ENCODE peak calls at places on chromosomes 7 and 10, in four cellular contexts. N is cardiac muscle cell, H is Calu3, I is LoVo. A is an unnamed sample.
A peak's percentile ranks its signal among the peaks of the same experiment; 100 is the strongest.

GRCh38 chr7:42035205-42035604 is 201.8 kb downstream of the GLI3 start:
- DNase-seq in N (no peak), H (no peak), I (no peak), A (no peak)

GRCh38 chr10:125605167-125605566 is 77.8 kb downstream of the TEX36 start:
- DNase-seq in N (no peak), H (no peak), I (no peak), A (no peak)

GRCh38 chr10:132619927-132620326 is 82.3 kb downstream of the INPP5A start:
- DNase-seq in N (no peak), H (no peak), I (no peak), A (no peak)

GRCh38 chr10:79185067-79185774 is 116.5 kb downstream of the ZMIZ1 start:
- DNase-seq in N (peak; percentile 87), H (no peak), I (no peak), A (no peak)

GRCh38 chr7:98870807-98871491 is 1.1 kb upstream of the TMEM130 start:
- DNase-seq in N (no peak), H (no peak), I (no peak), A (no peak)

GRCh38 chr10:9382199-9382598 is 1327.7 kb downstream of the GATA3 start:
- DNase-seq in N (peak; percentile 63), H (no peak), I (no peak), A (no peak)

GRCh38 chr7:82348251-82348650 is 95.3 kb downstream of the CACNA2D1 start:
- DNase-seq in N (no peak), H (no peak), I (no peak), A (no peak)

GRCh38 chr10:70462349-70462984 is 16.1 kb upstream of the PALD1 start:
- DNase-seq in N (no peak), H (peak; percentile 66), I (peak; percentile 62), A (no peak)

GRCh38 chr10:110487411-110488123 is 10.1 kb upstream of the DUSP5 start:
- DNase-seq in N (no peak), H (no peak), I (no peak), A (no peak)

GRCh38 chr7:22278660-22279059 is 78.3 kb downstream of the RAPGEF5 start:
- DNase-seq in N (no peak), H (no peak), I (no peak), A (peak; percentile 48)

GRCh38 chr7:146366938-146367337 is 250.3 kb downstream of the CNTNAP2 start:
- DNase-seq in N (no peak), H (no peak), I (no peak), A (no peak)

GRCh38 chr7:157514746-157515145 is 177.9 kb downstream of the DNAJB6 start:
- DNase-seq in N (no peak), H (no peak), I (no peak), A (no peak)

GRCh38 chr7:14751461-14751860 is 151.1 kb downstream of the DGKB start:
- DNase-seq in N (no peak), H (no peak), I (no peak), A (no peak)

GRCh38 chr7:123154231-123154860 is 45.4 kb downstream of the SLC13A1 start:
- DNase-seq in N (peak; percentile 84), H (peak; percentile 82), I (peak; percentile 78), A (peak; percentile 84)

GRCh38 chr7:155750255-155751125 is 61.8 kb downstream of the SHH start:
- DNase-seq in N (no peak), H (no peak), I (no peak), A (no peak)

GRCh38 chr10:92590623-92591549 is 2.0 kb upstream of the KIF11 start:
- DNase-seq in N (peak; percentile 11), H (peak; percentile 56), I (peak; percentile 48), A (no peak)

GRCh38 chr10:119355930-119356329 is 148.6 kb downstream of the GRK5 start:
- DNase-seq in N (no peak), H (no peak), I (no peak), A (no peak)

GRCh38 chr10:69792361-69792760 is 9.3 kb upstream of the COL13A1 start:
- DNase-seq in N (no peak), H (no peak), I (no peak), A (no peak)

GRCh38 chr10:28381465-28381864 is 78.6 kb upstream of the MPP7 start:
- DNase-seq in N (no peak), H (no peak), I (no peak), A (no peak)

GRCh38 chr10:78288716-78289115 is 255.1 kb downstream of the RPS24 start:
- DNase-seq in N (no peak), H (no peak), I (no peak), A (no peak)

GRCh38 chr10:3948843-3949242 is 163.8 kb upstream of the KLF6 start:
- DNase-seq in N (no peak), H (no peak), I (no peak), A (peak; percentile 67)

A was measured in small intestine.